ENCODE peak calls at places on chromosomes 13 and 19, in four cellular contexts. J, X, E and U are unnamed samples.

GRCh38 chr19:35704218-35704617 is at the start of gene ZBTB32:
- DNase-seq in J (no peak), X (peak), E (no peak), U (peak)

GRCh38 chr13:104408733-104409132 is 1342.5 kb upstream of the SLC10A2 start:
- DNase-seq in J (no peak), X (no peak), E (no peak), U (no peak)

GRCh38 chr13:30605052-30605451 is 12.7 kb upstream of the USPL1 start:
- DNase-seq in J (no peak), X (no peak), E (no peak), U (no peak)

GRCh38 chr19:55246462-55247451 is 12.1 kb downstream of the PPP6R1 start:
- DNase-seq in J (no peak), X (peak), E (no peak), U (no peak)

GRCh38 chr13:112893570-112894422 is 75.2 kb upstream of the MCF2L start:
- DNase-seq in J (peak), X (peak), E (no peak), U (peak)

GRCh38 chr19:15532779-15533521 is 24.6 kb downstream of the CYP4F22 start:
- DNase-seq in J (no peak), X (no peak), E (peak), U (no peak)

GRCh38 chr13:46289260-46289955 is 77.7 kb downstream of the LRRC63 start:
- DNase-seq in J (no peak), X (no peak), E (no peak), U (no peak)

GRCh38 chr19:52170863-52171320 is 529 bp downstream of the ZNF836 start:
- DNase-seq in J (no peak), X (no peak), E (no peak), U (peak)

GRCh38 chr13:39370554-39370953 is 232.4 kb downstream of the LHFPL6 start:
- DNase-seq in J (no peak), X (no peak), E (no peak), U (no peak)

GRCh38 chr19:5133986-5134595 is 165.2 kb downstream of the KDM4B start:
- DNase-seq in J (no peak), X (no peak), E (no peak), U (no peak)

GRCh38 chr19:35144600-35145436 is 1.8 kb downstream of the FXYD7 start:
- DNase-seq in J (no peak), X (peak), E (no peak), U (no peak)

GRCh38 chr13:33678906-33679657 is 138.9 kb upstream of the RFC3 start:
- DNase-seq in J (peak), X (peak), E (peak), U (no peak)

GRCh38 chr19:35268546-35269424 is at the start of gene USF2:
- DNase-seq in J (peak), X (peak), E (no peak), U (peak)

GRCh38 chr19:56707821-56708220 is 36.3 kb upstream of the ZNF835 start:
- DNase-seq in J (no peak), X (no peak), E (no peak), U (no peak)

GRCh38 chr19:1221141-1221903 is 15.7 kb downstream of the STK11 start:
- DNase-seq in J (peak), X (no peak), E (no peak), U (peak)

GRCh38 chr19:49133621-49134454 is 14.5 kb downstream of the PPFIA3 start:
- DNase-seq in J (no peak), X (peak), E (no peak), U (peak)

GRCh38 chr19:17560205-17560595 is 4.8 kb downstream of the COLGALT1 start:
- DNase-seq in J (no peak), X (no peak), E (no peak), U (no peak)

GRCh38 chr19:18304194-18304495 is 18.7 kb downstream of the LSM4 start:
- DNase-seq in J (no peak), X (no peak), E (no peak), U (no peak)

GRCh38 chr19:17026706-17027427 is at the start of gene CPAMD8:
- DNase-seq in J (no peak), X (no peak), E (no peak), U (peak)

GRCh38 chr19:17873661-17874422 is 2.1 kb downstream of the SLC5A5 start:
- DNase-seq in J (no peak), X (peak), E (no peak), U (peak)

GRCh38 chr19:3555653-3556422 is 1.5 kb downstream of the MFSD12 start:
- DNase-seq in J (no peak), X (no peak), E (no peak), U (peak)

GRCh38 chr13:33485247-33485646 is 199.7 kb upstream of the STARD13 start:
- DNase-seq in J (no peak), X (no peak), E (no peak), U (no peak)

GRCh38 chr13:52048516-52048915 is 24.0 kb downstream of the UTP14C start:
- DNase-seq in J (no peak), X (no peak), E (no peak), U (no peak)

GRCh38 chr19:57067440-57067839 is 52.3 kb upstream of the USP29 start:
- DNase-seq in J (no peak), X (no peak), E (no peak), U (no peak)

GRCh38 chr13:40207110-40207478 is 459.3 kb downstream of the FOXO1 start:
- DNase-seq in J (no peak), X (no peak), E (peak), U (no peak)

GRCh38 chr19:14814982-14815381 is 20.0 kb downstream of the OR7A5 start:
- DNase-seq in J (no peak), X (no peak), E (no peak), U (no peak)

GRCh38 chr13:37357548-37357947 is 241.0 kb downstream of the POSTN start:
- DNase-seq in J (no peak), X (no peak), E (no peak), U (no peak)

GRCh38 chr13:76331948-76332712 is 554.1 kb downstream of the KCTD12 start:
- DNase-seq in J (no peak), X (no peak), E (no peak), U (no peak)

GRCh38 chr13:55230570-55230908 is 1910.2 kb upstream of the PRR20A start:
- DNase-seq in J (no peak), X (no peak), E (no peak), U (no peak)
- TF ChIP-seq SMC3 in J (no peak), X (no peak), E (no peak), U (no peak)

DNA sequence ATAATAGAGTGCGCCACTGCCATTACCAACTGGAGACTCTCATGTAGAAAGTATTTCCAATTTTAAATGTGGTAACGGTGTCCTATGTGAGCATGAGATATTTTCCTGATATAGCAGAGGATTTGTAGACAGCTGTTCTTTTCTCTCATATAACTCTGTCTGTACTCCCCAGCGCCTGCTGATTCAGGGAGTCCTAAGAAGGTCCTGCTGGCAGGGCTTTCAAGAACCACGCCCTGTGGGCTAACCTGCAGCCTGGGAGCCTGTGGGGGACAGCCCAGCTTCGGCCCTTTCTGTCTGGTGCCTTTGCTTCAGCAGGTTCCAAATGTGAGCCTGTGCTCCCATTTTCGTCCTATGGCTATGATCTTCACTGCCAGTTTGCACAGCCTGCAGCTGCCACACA is 316.8 kb downstream of the ATP8A2 start:
- DNase-seq in J (no peak), X (no peak), E (no peak), U (no peak)
- TF ChIP-seq TAF1 in J (no peak), X (no peak), E (no peak), U (no peak)

GRCh38 chr19:50313812-50314536 is 15.2 kb downstream of the KCNC3 start:
- DNase-seq in J (no peak), X (no peak), E (no peak), U (peak)
- TF ChIP-seq RFX5 in J (no peak), X (no peak), E (no peak), U (no peak)

GRCh38 chr13:25137624-25137892 is 34.5 kb downstream of the AMER2 start:
- DNase-seq in J (no peak), X (no peak), E (no peak), U (no peak)
- TF ChIP-seq SMC3 in J (no peak), X (no peak), E (no peak), U (no peak)

GRCh38 chr13:73244486-73244885 is 185.7 kb downstream of the KLF5 start:
- DNase-seq in J (no peak), X (no peak), E (no peak), U (no peak)

GRCh38 chr13:73248154-73248553 is 189.3 kb downstream of the KLF5 start:
- DNase-seq in J (no peak), X (no peak), E (no peak), U (no peak)

GRCh38 chr13:73245271-73245670 is 186.5 kb downstream of the KLF5 start:
- DNase-seq in J (no peak), X (no peak), E (no peak), U (no peak)

DNA sequence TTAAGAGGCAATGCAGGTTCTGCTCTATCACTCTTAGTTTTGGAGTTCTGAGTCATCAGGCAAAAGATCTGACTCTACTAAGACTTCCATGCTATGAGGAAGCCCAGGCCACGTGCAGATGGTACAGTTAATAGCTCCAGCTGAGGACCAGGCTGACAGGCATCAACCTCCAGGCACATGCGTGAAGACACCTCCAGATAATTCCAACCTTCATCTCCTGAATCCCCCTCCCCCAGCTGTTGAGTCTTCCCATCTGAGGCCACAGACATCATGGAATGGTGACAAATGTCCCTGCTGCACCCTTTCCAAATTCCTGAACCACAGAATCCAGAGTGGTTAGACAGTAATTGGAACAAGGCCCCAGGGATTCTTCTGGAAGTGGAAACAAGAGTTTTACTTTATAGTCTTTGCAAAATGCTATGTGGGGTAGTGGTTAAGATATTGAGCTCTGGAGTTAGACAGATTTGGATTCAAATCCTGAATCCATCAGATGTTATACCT is 183.8 kb downstream of the KLF5 start:
- DNase-seq in J (no peak), X (no peak), E (no peak), U (no peak)
- TF ChIP-seq TAF1 in J (no peak), X (no peak), E (no peak), U (no peak)